ENCODE peak calls at places on chromosomes 13 and 19, in seven cellular contexts. W is esophagus squamous epithelium, A is cardiac fibroblast, X is fibroblast of the aortic adventitia, K is coronary artery, G is AG04450, R is neural crest cell. B is an unnamed sample.

GRCh38 chr19:3670796-3671679 is 29.2 kb downstream of the PIP5K1C start:
- DNase-seq in A (peak), R (no peak), X (peak), G (peak), W (no peak), K (peak), B (no peak)

GRCh38 chr19:58380037-58380735 is 644 bp downstream of the ZNF837 start:
- DNase-seq in W (no peak), A (no peak), K (no peak), X (no peak), R (no peak), G (no peak), B (peak)

GRCh38 chr13:39892731-39893293 is 237.3 kb downstream of the COG6 start:
- DNase-seq in G (no peak), A (peak), K (no peak), W (no peak), X (peak), R (no peak), B (no peak)

GRCh38 chr13:113801289-113801961 is 42.4 kb downstream of the TMEM255B start:
- DNase-seq in G (no peak), R (no peak), X (no peak), K (no peak), W (no peak), A (no peak), B (peak)

GRCh38 chr19:19860756-19861390 is 4.8 kb upstream of the ZNF253 start:
- DNase-seq in X (no peak), A (no peak), R (no peak), W (no peak), G (no peak), K (no peak), B (no peak)

GRCh38 chr19:40601061-40601973 is at the start of gene LTBP4:
- DNase-seq in A (peak), R (no peak), X (no peak), W (no peak), G (no peak), K (peak), B (no peak)

GRCh38 chr19:45826934-45827333 is 11.8 kb upstream of the RSPH6A start:
- DNase-seq in K (no peak), X (no peak), G (no peak), R (no peak), A (no peak), W (no peak), B (peak)

GRCh38 chr13:33168326-33168960 is 117.1 kb downstream of the STARD13 start:
- DNase-seq in X (no peak), K (no peak), A (no peak), G (no peak), R (no peak), W (no peak), B (no peak)

GRCh38 chr13:75481176-75482069 is 546 bp downstream of the TBC1D4 start:
- DNase-seq in R (peak), K (no peak), A (no peak), W (no peak), X (peak), G (no peak), B (no peak)

GRCh38 chr13:114113961-114114360 is 18.5 kb downstream of the RASA3 start:
- DNase-seq in A (no peak), R (no peak), X (no peak), W (no peak), G (no peak), K (no peak), B (peak)

GRCh38 chr19:30369833-30370232 is 2.4 kb upstream of the ZNF536 start:
- DNase-seq in K (no peak), A (no peak), W (no peak), G (no peak), R (no peak), X (no peak), B (no peak)

GRCh38 chr13:95643471-95643813 is 1.1 kb downstream of the DZIP1 start:
- DNase-seq in A (peak), R (no peak), G (no peak), W (no peak), K (no peak), X (peak), B (no peak)

GRCh38 chr13:30898721-30899188 is 7.3 kb upstream of the MEDAG start:
- DNase-seq in A (peak), G (peak), R (no peak), K (peak), X (peak), W (no peak), B (no peak)
- TF ChIP-seq CTCF in A (no peak), G (no peak), R (no peak), K (no peak), X (no peak), W (no peak), B (peak)

GRCh38 chr19:897442-898039 is 4.3 kb downstream of the RNU6-9 start:
- DNase-seq in W (no peak), A (no peak), R (no peak), K (no peak), G (no peak), X (no peak), B (peak)
- TF ChIP-seq CTCF in W (no peak), A (no peak), R (no peak), K (no peak), G (no peak), X (no peak), B (peak)

GRCh38 chr13:23918208-23918607 is 20.9 kb upstream of the C1QTNF9B start:
- DNase-seq in X (no peak), R (no peak), G (no peak), K (no peak), W (no peak), A (no peak), B (no peak)

GRCh38 chr13:23923031-23923430 is 25.7 kb upstream of the C1QTNF9B start:
- DNase-seq in A (no peak), W (no peak), X (no peak), G (no peak), K (no peak), R (no peak), B (no peak)

GRCh38 chr13:23919006-23919405 is 21.7 kb upstream of the C1QTNF9B start:
- DNase-seq in K (no peak), W (no peak), G (no peak), X (no peak), R (no peak), A (no peak), B (no peak)

GRCh38 chr13:23922005-23922932 is 25.0 kb upstream of the C1QTNF9B start:
- DNase-seq in X (no peak), A (no peak), R (no peak), K (no peak), G (no peak), W (no peak), B (no peak)

GRCh38 chr13:23921451-23921888 is 24.2 kb upstream of the C1QTNF9B start:
- DNase-seq in G (peak), R (peak), X (peak), K (no peak), A (peak), W (no peak), B (no peak)
- TF ChIP-seq CTCF in G (peak), R (peak), X (peak), K (peak), A (peak), W (peak), B (peak)

DNA sequence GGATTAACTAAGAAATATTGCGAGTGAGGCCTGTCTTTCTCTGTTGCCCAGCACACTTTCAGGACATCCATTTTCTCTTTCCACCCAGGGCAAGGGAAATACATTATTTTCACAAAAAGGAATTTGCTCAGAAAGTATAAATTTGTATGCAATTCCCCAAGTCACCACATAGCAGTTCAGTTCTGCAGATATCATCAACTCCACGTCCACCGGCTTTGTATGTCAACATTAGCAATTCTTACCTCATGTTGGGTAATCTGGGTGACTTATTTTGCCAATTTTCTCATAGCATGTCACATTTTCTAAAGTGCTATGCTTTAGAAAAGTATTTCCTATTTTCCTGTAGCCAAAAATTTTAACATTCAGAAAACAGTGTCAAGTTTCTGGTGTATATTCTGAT is 501.8 kb downstream of the EFNB2 start:
- DNase-seq in G (peak), K (no peak), A (peak), X (peak), W (no peak), R (no peak), B (no peak)
- TF ChIP-seq CTCF in G (peak), K (no peak), A (peak), X (peak), W (no peak), R (peak), B (peak)

GRCh38 chr19:31553112-31553843 is 204.0 kb upstream of the TSHZ3 start:
- DNase-seq in R (no peak), W (no peak), A (no peak), X (no peak), K (no peak), G (no peak), B (no peak)

GRCh38 chr19:31553844-31554215 is 204.6 kb upstream of the TSHZ3 start:
- DNase-seq in W (no peak), A (no peak), X (no peak), K (no peak), G (no peak), R (no peak), B (no peak)

GRCh38 chr19:31559494-31559893 is 210.3 kb upstream of the TSHZ3 start:
- DNase-seq in W (no peak), R (no peak), K (no peak), X (no peak), G (no peak), A (no peak), B (no peak)

GRCh38 chr19:31554360-31554759 is 205.1 kb upstream of the TSHZ3 start:
- DNase-seq in W (no peak), G (no peak), K (no peak), R (no peak), A (no peak), X (no peak), B (no peak)

GRCh38 chr19:31555634-31556215 is 206.5 kb upstream of the TSHZ3 start:
- DNase-seq in X (no peak), W (no peak), G (no peak), K (no peak), A (no peak), R (no peak), B (no peak)
- TF ChIP-seq CTCF in X (no peak), W (no peak), G (no peak), K (no peak), A (no peak), R (no peak), B (no peak)

GRCh38 chr19:15871570-15871969 is 26.3 kb downstream of the CYP4F2 start:
- DNase-seq in X (no peak), R (no peak), A (no peak), G (no peak), K (no peak), W (no peak), B (no peak)

GRCh38 chr19:15869873-15870272 is 28.0 kb downstream of the CYP4F2 start:
- DNase-seq in A (no peak), R (no peak), W (no peak), K (no peak), G (no peak), X (no peak), B (no peak)

GRCh38 chr19:15866646-15867045 is 31.2 kb downstream of the CYP4F2 start:
- DNase-seq in A (no peak), X (no peak), W (no peak), R (no peak), G (no peak), K (no peak), B (no peak)

GRCh38 chr19:15864824-15865223 is 33.0 kb downstream of the CYP4F2 start:
- DNase-seq in X (no peak), W (no peak), G (no peak), R (no peak), K (no peak), A (no peak), B (no peak)

DNA sequence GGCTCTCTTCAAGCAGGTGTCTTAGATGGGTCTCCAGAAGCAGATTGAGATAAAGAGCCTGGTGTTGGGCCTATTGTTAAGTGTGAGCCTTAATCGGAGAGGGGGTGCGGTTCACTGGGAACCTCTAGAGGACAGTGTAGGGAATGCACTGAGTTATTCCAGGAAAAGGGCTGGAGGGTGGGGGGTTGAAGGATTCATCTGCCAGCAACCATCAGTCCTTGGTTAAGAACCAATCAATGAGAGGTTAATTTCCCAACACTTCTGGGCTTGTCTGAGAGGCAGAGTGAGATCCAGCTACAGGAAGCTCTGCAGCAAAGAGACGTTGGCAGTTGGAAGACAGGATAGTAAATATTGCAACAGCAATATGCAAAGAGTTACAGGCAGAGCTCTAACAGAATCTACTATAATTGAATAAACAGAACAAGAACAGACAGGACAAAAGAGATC is 28.7 kb downstream of the CYP4F2 start:
- DNase-seq in R (no peak), A (peak), K (no peak), G (no peak), X (peak), W (no peak), B (no peak)
- TF ChIP-seq CTCF in R (no peak), A (peak), K (peak), G (peak), X (peak), W (peak), B (no peak)

GRCh38 chr13:67951431-67951830 is 721.3 kb upstream of the PCDH9 start:
- DNase-seq in K (no peak), A (no peak), G (no peak), R (no peak), W (no peak), X (no peak), B (no peak)

DNA sequence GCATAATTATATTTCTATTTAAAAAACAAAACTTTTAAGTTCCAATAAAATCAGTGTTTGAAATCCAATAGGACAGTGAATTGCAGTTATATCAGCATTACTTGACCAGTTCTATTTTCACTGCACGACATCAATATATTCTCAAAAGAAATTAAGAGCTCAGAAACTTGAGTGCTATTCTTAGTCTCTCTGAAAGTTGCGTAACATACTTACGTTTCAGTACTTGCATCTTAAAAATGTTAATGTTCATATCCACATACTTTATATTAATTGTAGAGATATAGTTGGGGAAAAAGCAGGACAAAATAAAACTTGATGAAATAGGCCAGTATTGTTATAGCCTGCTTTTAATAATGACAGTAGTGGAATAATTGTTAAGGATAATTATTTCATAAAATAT is 720.5 kb upstream of the PCDH9 start:
- DNase-seq in G (no peak), R (no peak), W (no peak), K (no peak), A (no peak), X (no peak), B (no peak)
- TF ChIP-seq CTCF in G (no peak), R (no peak), W (no peak), K (no peak), A (no peak), X (no peak), B (no peak)

GRCh38 chr19:13396256-13397080 is 109.8 kb downstream of the CACNA1A start:
- DNase-seq in W (no peak), G (peak), R (peak), A (peak), X (peak), K (no peak), B (no peak)
- TF ChIP-seq CTCF in W (no peak), G (no peak), R (no peak), A (no peak), X (no peak), K (no peak), B (no peak)

GRCh38 chr19:23541991-23542390 is 145.0 kb downstream of the ZNF675 start:
- DNase-seq in A (no peak), R (no peak), X (no peak), K (no peak), G (no peak), W (no peak), B (no peak)

GRCh38 chr19:23547156-23547555 is 139.9 kb downstream of the ZNF675 start:
- DNase-seq in A (no peak), G (no peak), K (no peak), X (no peak), W (no peak), R (no peak), B (no peak)

GRCh38 chr19:23543351-23543750 is 143.7 kb downstream of the ZNF675 start:
- DNase-seq in R (no peak), X (no peak), A (no peak), K (no peak), W (no peak), G (no peak), B (no peak)

GRCh38 chr19:23539499-23539898 is 144.2 kb upstream of the ZNF91 start:
- DNase-seq in A (no peak), R (no peak), X (no peak), K (no peak), G (no peak), W (no peak), B (no peak)

DNA sequence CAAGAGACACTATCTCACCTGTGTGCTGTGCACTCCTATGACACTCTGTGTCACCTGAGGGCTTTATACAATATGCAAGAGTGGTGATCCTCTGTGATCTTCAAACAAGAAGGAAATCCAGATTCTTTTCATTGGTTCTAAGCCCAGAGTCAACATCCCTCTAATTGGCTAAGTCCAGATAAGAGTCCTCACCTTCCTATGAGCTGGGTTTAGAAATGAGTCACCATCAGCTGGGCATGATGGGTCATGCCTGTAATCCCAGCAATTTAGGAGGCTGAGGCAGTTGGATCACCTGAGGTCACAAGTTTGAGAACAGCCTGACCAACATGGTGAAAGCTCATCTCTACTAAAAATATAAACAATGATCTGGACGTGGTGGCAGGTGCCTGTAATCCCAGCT is 144.4 kb downstream of the ZNF675 start:
- DNase-seq in R (no peak), G (no peak), K (no peak), X (no peak), A (no peak), W (no peak), B (no peak)
- TF ChIP-seq CTCF in R (no peak), G (no peak), K (no peak), X (no peak), A (no peak), W (no peak), B (no peak)